ENCODE peak calls at places on chromosomes 16 and 17, in nine cellular contexts. T is stimulated activated CD4-positive, alpha-beta T cell treated with anti-CD3 and anti-CD28 coated beads, Interleukin-1b, Interleukin-23, amount 100 ng/mL, for 24 hours; H is transverse colon; O is GM10248; P is foreskin fibroblast; J is GM23248; F is thoracic aorta; D is fibroblast of the aortic adventitia; Z is AG09309. Y is an unnamed sample.

GRCh38 chr16:86566966-86567700 is 504 bp downstream of the FOXC2 start:
- DNase-seq in T (no peak), Z (no peak), O (no peak), H (no peak), P (peak), J (peak), D (peak), F (no peak), Y (no peak)

GRCh38 chr16:85286970-85287814 is 174.9 kb upstream of the CIBAR2 start:
- DNase-seq in J (peak), P (peak), H (no peak), F (peak), O (no peak), Z (no peak), T (no peak), D (no peak), Y (no peak)

GRCh38 chr17:36778458-36778857 is 158.8 kb upstream of the LHX1 start:
- DNase-seq in O (no peak), Z (no peak), D (no peak), F (no peak), T (no peak), J (no peak), H (no peak), P (no peak), Y (no peak)

GRCh38 chr17:8807070-8807550 is 7.9 kb upstream of the MFSD6L start:
- DNase-seq in T (no peak), D (no peak), H (no peak), F (no peak), Z (no peak), O (peak), P (no peak), J (peak), Y (no peak)

GRCh38 chr17:3796110-3796821 is 4.7 kb downstream of the ITGAE start:
- DNase-seq in P (no peak), J (no peak), Z (no peak), H (peak), F (no peak), D (no peak), T (peak), O (peak), Y (peak)

GRCh38 chr17:56756536-56756935 is 77.2 kb downstream of the C17orf67 start:
- DNase-seq in P (peak), Z (peak), T (no peak), F (no peak), H (no peak), O (no peak), D (peak), J (peak), Y (no peak)

GRCh38 chr16:85902366-85903155 is 3.6 kb downstream of the IRF8 start:
- DNase-seq in Z (no peak), P (no peak), H (peak), O (peak), T (no peak), F (no peak), J (no peak), D (no peak), Y (peak)

GRCh38 chr16:56613706-56614105 is 5.3 kb downstream of the MT2A start:
- DNase-seq in O (no peak), H (no peak), T (no peak), D (no peak), P (no peak), J (no peak), F (no peak), Z (no peak), Y (no peak)

GRCh38 chr17:2123467-2124251 is 68.8 kb downstream of the HIC1 start:
- DNase-seq in P (peak), D (peak), J (peak), Z (no peak), T (no peak), O (peak), F (no peak), H (peak), Y (no peak)